ENCODE peak calls at places on chromosomes 16 and 17, in five cellular contexts. T, P, W, O and K are unnamed samples.

GRCh38 chr17:16516594-16517018 is 24.6 kb upstream of the LRRC75A start:
- DNase-seq in O (peak), W (peak), P (peak), T (no peak), K (no peak)

GRCh38 chr17:22303865-22304264 is 611.5 kb downstream of the KCNJ18 start:
- DNase-seq in W (no peak), P (no peak), T (no peak), O (no peak), K (no peak)

GRCh38 chr17:60355663-60356594 is 36.0 kb downstream of the USP32 start:
- DNase-seq in O (no peak), P (no peak), T (no peak), W (no peak), K (no peak)

GRCh38 chr16:89090669-89091426 is 2.8 kb upstream of the ACSF3 start:
- DNase-seq in W (no peak), O (no peak), T (no peak), P (no peak), K (no peak)

GRCh38 chr16:15509051-15509592 is 74.7 kb downstream of the BMERB1 start:
- DNase-seq in P (peak), T (no peak), W (no peak), O (no peak), K (no peak)

GRCh38 chr16:66947302-66948033 is 12.2 kb downstream of the CES2 start:
- DNase-seq in T (peak), P (peak), O (peak), W (peak), K (peak)

GRCh38 chr17:73988110-73988509 is 215.4 kb upstream of the RPL38 start:
- DNase-seq in W (no peak), P (no peak), T (no peak), O (no peak), K (no peak)

GRCh38 chr16:2042171-2042570 is 5.5 kb downstream of the NTHL1 start:
- DNase-seq in O (no peak), T (peak), P (no peak), W (no peak), K (no peak)

GRCh38 chr16:30076276-30076791 is 540 bp downstream of the PPP4C start:
- DNase-seq in W (no peak), P (no peak), O (no peak), T (no peak), K (no peak)

GRCh38 chr16:15055141-15056053 is 477 bp downstream of the NTAN1 start:
- DNase-seq in T (peak), O (peak), W (peak), P (peak), K (peak)

GRCh38 chr17:39144414-39144813 is 7.0 kb downstream of the PLXDC1 start:
- DNase-seq in T (no peak), O (no peak), W (peak), P (no peak), K (peak)

GRCh38 chr16:72952404-72953301 is 95.3 kb downstream of the ZFHX3 start:
- DNase-seq in W (no peak), T (no peak), O (no peak), P (no peak), K (no peak)

GRCh38 chr17:77365584-77366186 is 224.9 kb downstream of the SEC14L1 start:
- DNase-seq in O (peak), P (no peak), T (peak), W (peak), K (no peak)

GRCh38 chr16:57603110-57604024 is 25.1 kb upstream of the ADGRG1 start:
- DNase-seq in T (no peak), W (no peak), P (no peak), O (no peak), K (peak)

GRCh38 chr16:28623172-28623711 is 13.4 kb upstream of the SULT1A1 start:
- DNase-seq in T (peak), P (peak), O (no peak), W (no peak), K (peak)

GRCh38 chr16:12613131-12613991 is 190.3 kb downstream of the CPPED1 start:
- DNase-seq in P (peak), W (no peak), T (peak), O (peak), K (no peak)

GRCh38 chr17:8204761-8205555 is 5.4 kb downstream of the AURKB start:
- DNase-seq in O (no peak), P (no peak), T (no peak), W (no peak), K (no peak)
- TF ChIP-seq POLR2A in O (no peak), P (peak), T (no peak), W (no peak), K (no peak)

GRCh38 chr16:75535901-75536300 is at the start of gene CHST5:
- DNase-seq in T (no peak), P (no peak), W (no peak), O (no peak), K (no peak)
- TF ChIP-seq POLR2A in T (no peak), P (no peak), W (no peak), O (no peak), K (no peak)

GRCh38 chr16:50266337-50267091 is at the start of gene ADCY7:
- DNase-seq in P (peak), O (peak), W (peak), T (peak), K (no peak)
- TF ChIP-seq POLR2A in P (peak), O (peak), W (no peak), T (no peak), K (no peak)

GRCh38 chr16:47617732-47618131 is 156.6 kb downstream of the PHKB start:
- DNase-seq in T (no peak), P (no peak), W (no peak), O (no peak), K (no peak)
- TF ChIP-seq POLR2A in T (no peak), P (no peak), W (no peak), O (no peak), K (no peak)

DNA sequence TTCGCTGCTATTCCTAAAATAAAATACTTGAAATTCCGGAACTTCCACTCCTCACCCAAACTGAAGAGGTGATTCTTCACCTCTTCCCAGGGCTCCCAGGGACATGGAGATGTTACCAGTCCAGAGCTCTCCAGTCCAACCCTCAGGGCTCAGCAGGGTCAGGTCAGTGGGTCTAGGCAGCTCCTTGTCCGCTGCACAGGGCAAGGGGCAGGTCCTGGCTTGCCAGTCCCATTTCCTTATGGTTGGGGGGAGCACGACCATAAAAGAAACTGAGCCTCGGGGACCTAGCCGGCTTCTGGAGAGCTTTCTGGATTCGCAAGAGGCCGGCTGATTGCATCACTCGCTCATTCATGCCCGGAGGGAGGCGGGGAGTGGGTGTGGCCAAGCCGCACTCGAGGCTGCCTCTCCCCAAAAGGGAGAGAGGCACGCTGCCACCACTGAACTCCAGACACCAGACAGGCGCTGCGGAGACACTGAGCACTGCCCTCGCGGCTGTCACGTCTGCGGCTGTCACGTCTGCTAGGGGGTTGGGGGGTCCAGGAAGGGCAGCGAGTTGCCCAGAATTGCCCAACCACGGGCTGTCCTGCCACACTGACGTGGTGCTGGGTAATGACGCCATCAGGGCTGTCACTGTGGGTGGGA is 15.8 kb downstream of the SLC7A5 start:
- DNase-seq in P (peak), T (peak), O (peak), W (peak), K (peak)
- TF ChIP-seq POLR2A in P (peak), T (peak), O (peak), W (peak), K (no peak)

GRCh38 chr17:8912060-8912981 is 44.8 kb upstream of the PIK3R6 start:
- DNase-seq in P (no peak), T (no peak), W (no peak), O (no peak), K (peak)

GRCh38 chr17:8913879-8914278 is 46.4 kb upstream of the PIK3R6 start:
- DNase-seq in O (no peak), P (no peak), T (no peak), W (no peak), K (no peak)

GRCh38 chr17:8914554-8914953 is 47.1 kb upstream of the PIK3R6 start:
- DNase-seq in W (no peak), P (no peak), T (no peak), O (no peak), K (no peak)

GRCh38 chr17:8911205-8911604 is 43.7 kb upstream of the PIK3R6 start:
- DNase-seq in T (no peak), O (no peak), W (no peak), P (no peak), K (no peak)

DNA sequence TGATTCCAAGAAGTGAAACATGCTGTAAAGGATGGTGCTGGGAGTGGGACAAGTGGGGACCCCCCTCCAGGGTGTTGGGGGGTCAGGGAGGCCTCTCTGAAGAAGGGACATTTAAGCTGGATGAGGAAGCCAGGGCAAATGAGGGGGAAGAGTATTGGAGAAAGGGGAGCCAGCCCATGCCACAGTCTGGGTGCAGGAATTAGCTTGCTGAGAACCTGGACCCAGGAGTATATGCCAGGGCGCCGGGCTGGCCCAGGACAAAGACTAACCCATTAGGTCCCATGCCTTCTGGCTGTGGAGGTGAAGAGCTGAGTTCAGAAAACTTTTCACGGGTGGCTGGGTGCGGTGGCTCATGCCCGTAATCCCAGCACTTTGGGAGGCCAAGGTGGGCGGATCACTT is 45.6 kb upstream of the PIK3R6 start:
- DNase-seq in O (no peak), P (no peak), T (no peak), W (no peak), K (peak)
- TF ChIP-seq POLR2A in O (no peak), P (no peak), T (no peak), W (no peak), K (no peak)

GRCh38 chr17:80991645-80992076 is at the start of gene CHMP6:
- DNase-seq in T (peak), O (peak), P (peak), W (peak), K (peak)
- TF ChIP-seq POLR2A in T (peak), O (peak), P (no peak), W (no peak), K (no peak)

DNA sequence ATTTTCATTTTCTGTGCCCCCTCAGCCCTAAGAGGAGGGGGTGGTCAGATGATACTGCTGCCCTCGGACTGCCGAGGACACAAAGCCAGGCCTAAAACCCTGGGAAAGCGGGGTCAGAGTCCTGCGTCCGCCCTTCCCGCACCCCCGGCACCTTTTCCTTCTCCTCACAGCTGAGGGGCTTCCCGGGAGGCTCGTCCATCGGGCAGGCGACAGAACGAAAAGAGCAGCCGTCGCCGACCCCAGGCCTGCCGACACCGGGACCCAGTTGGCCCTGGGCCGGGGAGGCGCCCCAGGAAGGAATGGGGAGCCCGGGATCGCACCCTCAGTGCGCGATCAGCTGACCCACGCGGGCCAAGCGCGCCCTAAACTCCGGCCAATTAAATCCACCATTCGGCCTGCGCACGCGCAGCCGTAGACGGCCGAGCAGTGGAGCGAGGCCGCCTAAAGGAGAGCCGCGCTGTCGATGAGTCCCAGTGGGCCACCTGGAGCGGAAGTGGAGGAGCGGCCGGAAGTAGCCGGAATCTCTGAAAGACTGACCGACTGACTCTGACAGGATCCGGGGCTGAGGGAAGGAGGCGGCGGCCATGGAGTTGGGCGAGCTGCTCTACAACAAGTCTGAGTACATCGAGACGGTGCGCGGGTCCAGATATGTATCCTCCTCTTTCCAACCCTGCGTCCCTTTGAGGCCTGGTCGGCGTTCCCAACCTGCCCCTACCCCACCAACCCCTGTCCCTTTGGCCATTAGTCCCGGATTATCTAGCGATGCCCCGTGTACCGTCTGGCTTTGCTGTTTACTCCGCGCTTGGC is at the start of the genes DCTN5 and PALB2:
- DNase-seq in W (peak), P (peak), T (peak), O (peak), K (peak)
- TF ChIP-seq POLR2A in W (no peak), P (peak), T (peak), O (peak), K (no peak)